ENCODE peak calls at places on chromosome 20, in five cellular contexts. One of them, this sample, is unnamed.

GRCh38 chr20:5390719-5391118 is 74.0 kb upstream of the PROKR2 start:
- DNase-seq in foreskin fibroblast: no peak
- DNase-seq in cardiac fibroblast: no peak
- DNase-seq in CD8-positive, alpha-beta memory T cell: no peak
- DNase-seq in HuH-7: no peak
- DNase-seq in this sample: no peak

GRCh38 chr20:62735331-62735821 is 26.7 kb downstream of the NTSR1 start:
- DNase-seq in CD8-positive, alpha-beta memory T cell: no peak
- DNase-seq in HuH-7: no peak
- DNase-seq in cardiac fibroblast: no peak
- DNase-seq in foreskin fibroblast: peak
- DNase-seq in this sample: no peak

GRCh38 chr20:60403105-60403741 is 445.0 kb downstream of the CDH26 start:
- DNase-seq in HuH-7: no peak
- DNase-seq in foreskin fibroblast: no peak
- DNase-seq in CD8-positive, alpha-beta memory T cell: no peak
- DNase-seq in cardiac fibroblast: no peak
- DNase-seq in this sample: no peak

GRCh38 chr20:62925420-62926228 is 681 bp downstream of the DIDO1 start:
- DNase-seq in cardiac fibroblast: peak
- DNase-seq in CD8-positive, alpha-beta memory T cell: peak
- DNase-seq in foreskin fibroblast: peak
- DNase-seq in HuH-7: peak
- DNase-seq in this sample: no peak

GRCh38 chr20:64188682-64189529 is 24.7 kb downstream of the MYT1 start:
- DNase-seq in HuH-7: peak
- DNase-seq in foreskin fibroblast: peak
- DNase-seq in CD8-positive, alpha-beta memory T cell: no peak
- DNase-seq in cardiac fibroblast: peak
- DNase-seq in this sample: no peak

GRCh38 chr20:31418307-31418706 is 12.3 kb upstream of the DEFB121 start:
- DNase-seq in foreskin fibroblast: no peak
- DNase-seq in CD8-positive, alpha-beta memory T cell: no peak
- DNase-seq in HuH-7: no peak
- DNase-seq in cardiac fibroblast: no peak
- DNase-seq in this sample: no peak

GRCh38 chr20:11754451-11754850 is 163.2 kb upstream of the BTBD3 start:
- DNase-seq in HuH-7: no peak
- DNase-seq in foreskin fibroblast: no peak
- DNase-seq in cardiac fibroblast: no peak
- DNase-seq in CD8-positive, alpha-beta memory T cell: no peak
- DNase-seq in this sample: no peak

GRCh38 chr20:22577515-22578220 is 6.7 kb downstream of the FOXA2 start:
- DNase-seq in HuH-7: peak
- DNase-seq in foreskin fibroblast: no peak
- DNase-seq in CD8-positive, alpha-beta memory T cell: no peak
- DNase-seq in cardiac fibroblast: no peak
- DNase-seq in this sample: no peak

GRCh38 chr20:44014807-44015732 is 100.4 kb downstream of the TOX2 start:
- DNase-seq in CD8-positive, alpha-beta memory T cell: no peak
- DNase-seq in HuH-7: no peak
- DNase-seq in foreskin fibroblast: peak
- DNase-seq in cardiac fibroblast: peak
- DNase-seq in this sample: no peak

GRCh38 chr20:39390186-39390585 is 428.0 kb downstream of the DHX35 start:
- DNase-seq in foreskin fibroblast: no peak
- DNase-seq in cardiac fibroblast: no peak
- DNase-seq in HuH-7: no peak
- DNase-seq in CD8-positive, alpha-beta memory T cell: no peak
- DNase-seq in this sample: no peak

GRCh38 chr20:13821876-13822275 is 37.0 kb downstream of the NDUFAF5 start:
- DNase-seq in CD8-positive, alpha-beta memory T cell: no peak
- DNase-seq in HuH-7: no peak
- DNase-seq in cardiac fibroblast: peak
- DNase-seq in foreskin fibroblast: peak
- DNase-seq in this sample: no peak

GRCh38 chr20:62466071-62466760 is 9.6 kb downstream of the GATA5 start:
- DNase-seq in foreskin fibroblast: no peak
- DNase-seq in cardiac fibroblast: no peak
- DNase-seq in CD8-positive, alpha-beta memory T cell: no peak
- DNase-seq in HuH-7: no peak
- DNase-seq in this sample: no peak

GRCh38 chr20:17568972-17569471 is 853 bp upstream of the DSTN start:
- DNase-seq in foreskin fibroblast: peak
- DNase-seq in cardiac fibroblast: peak
- DNase-seq in HuH-7: peak
- DNase-seq in CD8-positive, alpha-beta memory T cell: peak
- DNase-seq in this sample: peak

GRCh38 chr20:13915244-13915643 is 75.2 kb downstream of the SEL1L2 start:
- DNase-seq in HuH-7: no peak
- DNase-seq in CD8-positive, alpha-beta memory T cell: no peak
- DNase-seq in foreskin fibroblast: no peak
- DNase-seq in cardiac fibroblast: no peak
- DNase-seq in this sample: no peak

GRCh38 chr20:36491901-36492617 is 49.3 kb upstream of the MYL9 start:
- DNase-seq in cardiac fibroblast: peak
- DNase-seq in CD8-positive, alpha-beta memory T cell: peak
- DNase-seq in foreskin fibroblast: no peak
- DNase-seq in HuH-7: no peak
- DNase-seq in this sample: no peak

GRCh38 chr20:1415667-1416468 is 23.0 kb upstream of the FKBP1A start:
- DNase-seq in HuH-7: no peak
- DNase-seq in cardiac fibroblast: peak
- DNase-seq in foreskin fibroblast: peak
- DNase-seq in CD8-positive, alpha-beta memory T cell: no peak
- DNase-seq in this sample: no peak

GRCh38 chr20:34410331-34410730 is 47.3 kb downstream of the ITCH start:
- DNase-seq in foreskin fibroblast: peak
- DNase-seq in HuH-7: no peak
- DNase-seq in CD8-positive, alpha-beta memory T cell: no peak
- DNase-seq in cardiac fibroblast: no peak
- DNase-seq in this sample: no peak

GRCh38 chr20:44533928-44534327 is 12.1 kb upstream of the SERINC3 start:
- DNase-seq in HuH-7: no peak
- DNase-seq in CD8-positive, alpha-beta memory T cell: no peak
- DNase-seq in foreskin fibroblast: no peak
- DNase-seq in cardiac fibroblast: no peak
- DNase-seq in this sample: no peak

GRCh38 chr20:41618807-41619294 is 674 bp upstream of the CHD6 start:
- DNase-seq in foreskin fibroblast: peak
- DNase-seq in cardiac fibroblast: no peak
- DNase-seq in CD8-positive, alpha-beta memory T cell: no peak
- DNase-seq in HuH-7: no peak
- DNase-seq in this sample: peak